ENCODE peak calls at places on chromosomes 2 and 18, in four cellular contexts. Y is NCI-H1694, M is NAMALWA, V is GM23248. E is an unnamed sample.

GRCh38 chr2:179272406-179273192 is 8.0 kb upstream of the SESTD1 start:
- DNase-seq in Y (no peak), M (no peak), V (peak), E (no peak)

GRCh38 chr2:205965707-205966106 is 120.3 kb downstream of the INO80D start:
- DNase-seq in Y (no peak), M (no peak), V (no peak), E (no peak)

GRCh38 chr2:1915746-1916145 is 171.4 kb upstream of the PXDN start:
- DNase-seq in Y (no peak), M (no peak), V (no peak), E (no peak)

GRCh38 chr2:161237397-161238263 is 70.6 kb upstream of the PSMD14 start:
- DNase-seq in Y (peak), M (peak), V (peak), E (no peak)

GRCh38 chr2:217105733-217106649 is 246.1 kb upstream of the TNP1 start:
- DNase-seq in Y (no peak), M (no peak), V (peak), E (no peak)

GRCh38 chr18:52348209-52348608 is 8.2 kb downstream of the DCC start:
- DNase-seq in Y (no peak), M (peak), V (peak), E (peak)

GRCh38 chr2:155218945-155219344 is 520.5 kb downstream of the KCNJ3 start:
- DNase-seq in Y (no peak), M (no peak), V (no peak), E (no peak)

GRCh38 chr2:19664651-19665050 is 237.1 kb downstream of the TTC32 start:
- DNase-seq in Y (no peak), M (no peak), V (peak), E (no peak)

GRCh38 chr2:99066602-99067001 is 74.9 kb upstream of the C2orf15 start:
- DNase-seq in Y (peak), M (peak), V (peak), E (peak)

GRCh38 chr2:10772868-10773215 is 39.7 kb downstream of the PDIA6 start:
- DNase-seq in Y (no peak), M (no peak), V (no peak), E (no peak)

GRCh38 chr2:71578665-71579371 is 125.5 kb downstream of the DYSF start:
- DNase-seq in Y (no peak), M (no peak), V (peak), E (no peak)

GRCh38 chr2:156797832-156798231 is 361.7 kb downstream of the GPD2 start:
- DNase-seq in Y (no peak), M (no peak), V (no peak), E (no peak)

GRCh38 chr2:64838817-64839216 is 150.4 kb upstream of the SLC1A4 start:
- DNase-seq in Y (no peak), M (no peak), V (peak), E (no peak)

GRCh38 chr18:78638889-78639596 is 340.6 kb upstream of the SALL3 start:
- DNase-seq in Y (no peak), M (no peak), V (no peak), E (no peak)

GRCh38 chr2:50719837-50720694 is 311.9 kb downstream of the NRXN1 start:
- DNase-seq in Y (peak), M (no peak), V (no peak), E (no peak)

GRCh38 chr18:23864620-23865019 is 149.9 kb upstream of the TTC39C start:
- DNase-seq in Y (no peak), M (peak), V (no peak), E (peak)

GRCh38 chr2:218852911-218853667 is 6.5 kb upstream of the WNT6 start:
- DNase-seq in Y (peak), M (peak), V (peak), E (peak)

GRCh38 chr2:64273524-64274398 is 129.5 kb upstream of the PELI1 start:
- DNase-seq in Y (no peak), M (no peak), V (peak), E (no peak)

GRCh38 chr2:141555876-141556470 is 574.8 kb downstream of the LRP1B start:
- DNase-seq in Y (no peak), M (no peak), V (no peak), E (no peak)

GRCh38 chr18:34626404-34627137 is 83.5 kb upstream of the DTNA start:
- DNase-seq in Y (no peak), M (no peak), V (no peak), E (no peak)

GRCh38 chr2:206790311-206790935 is 25.0 kb downstream of the FASTKD2 start:
- DNase-seq in Y (no peak), M (no peak), V (peak), E (no peak)

GRCh38 chr2:180367831-180368230 is 360.7 kb upstream of the CWC22 start:
- DNase-seq in Y (no peak), M (no peak), V (peak), E (no peak)

GRCh38 chr18:8952174-8952573 is 150.3 kb upstream of the NDUFV2 start:
- DNase-seq in Y (no peak), M (no peak), V (no peak), E (no peak)

GRCh38 chr2:39416172-39416571 is 20.9 kb downstream of the MAP4K3 start:
- DNase-seq in Y (no peak), M (no peak), V (peak), E (no peak)

GRCh38 chr2:173555833-173556232 is 201.2 kb downstream of the CDCA7 start:
- DNase-seq in Y (peak), M (peak), V (no peak), E (no peak)

GRCh38 chr2:196131384-196131861 is 40.0 kb downstream of the STK17B start:
- DNase-seq in Y (peak), M (peak), V (peak), E (peak)

GRCh38 chr2:7672027-7672684 is 754.9 kb downstream of the RNF144A start:
- DNase-seq in Y (peak), M (peak), V (peak), E (peak)

GRCh38 chr18:51235011-51235789 is 37.7 kb upstream of the MEX3C start:
- DNase-seq in Y (no peak), M (no peak), V (peak), E (no peak)

GRCh38 chr2:27019459-27020336 is 13.1 kb upstream of the TMEM214 start:
- DNase-seq in Y (no peak), M (no peak), V (no peak), E (no peak)

GRCh38 chr18:52237551-52237950 is 102.4 kb upstream of the DCC start:
- DNase-seq in Y (no peak), M (no peak), V (peak), E (no peak)

GRCh38 chr2:196170681-196171247 is 614 bp downstream of the STK17B start:
- DNase-seq in Y (no peak), M (peak), V (peak), E (peak)

GRCh38 chr2:32553829-32554432 is 73.9 kb upstream of the TTC27 start:
- DNase-seq in Y (peak), M (peak), V (peak), E (no peak)

E was measured in DND-41.